ENCODE peak calls at places on chromosomes 3 and 15, in four cellular contexts. Y is pancreas; V is CD8-positive, alpha-beta memory T cell; Z is SJSA1. E is an unnamed sample. For H3K4me1, the result is how much of the 10 kb centered on the place peaks cover.

GRCh38 chr3:133268772-133269171 is 131.1 kb upstream of the BFSP2 start:
- DNase-seq in Y (no peak), V (no peak), Z (no peak), E (no peak)

GRCh38 chr15:43966646-43967045 is 139.8 kb downstream of the WDR76 start:
- DNase-seq in V (no peak), Y (no peak), Z (no peak), E (no peak)

GRCh38 chr3:57544181-57545125 is at the start of gene DNAH12:
- DNase-seq in V (no peak), Z (peak), Y (peak), E (no peak)

GRCh38 chr3:161673845-161674244 is 177.2 kb downstream of the OTOL1 start:
- DNase-seq in V (no peak), Y (no peak), Z (no peak), E (no peak)

GRCh38 chr3:196210673-196211556 is at the start of gene ZDHHC19:
- DNase-seq in Y (no peak), V (no peak), Z (no peak), E (peak)

GRCh38 chr3:4757949-4758855 is 221.0 kb upstream of the BHLHE40 start:
- DNase-seq in V (no peak), Y (no peak), Z (no peak), E (no peak)

GRCh38 chr15:58229297-58229768 is 91.2 kb downstream of the AQP9 start:
- DNase-seq in Z (no peak), V (no peak), Y (no peak), E (no peak)

GRCh38 chr15:65298731-65299130 is 2.9 kb downstream of the RNU5A-1 start:
- DNase-seq in Y (no peak), Z (no peak), V (no peak), E (no peak)

GRCh38 chr3:53794597-53794996 is 51.6 kb downstream of the CHDH start:
- DNase-seq in V (no peak), Y (no peak), Z (no peak), E (no peak)

DNA sequence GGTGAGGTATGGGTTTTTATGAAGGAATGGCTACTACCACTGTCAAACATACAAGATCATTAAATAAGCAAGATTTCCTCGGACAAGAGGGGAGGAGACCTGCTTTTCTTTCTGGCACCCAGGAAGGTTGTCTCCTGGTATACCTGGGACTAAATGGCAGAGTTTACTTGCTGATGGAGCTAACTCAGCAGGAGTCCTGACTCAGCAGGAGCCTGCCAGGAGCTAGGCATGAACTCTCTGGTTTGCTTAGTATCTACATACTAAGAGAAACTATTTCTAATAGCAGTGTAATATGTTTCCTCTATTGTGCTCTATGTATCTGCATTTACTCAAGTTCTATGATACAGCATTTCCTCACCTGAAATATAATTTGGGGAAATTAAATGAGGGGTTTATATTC is 404.2 kb downstream of the RSL24D1 start:
- DNase-seq in V (no peak), Z (no peak), Y (no peak), E (no peak)
- H3K4me1 ChIP-seq in V (under half), Z (under half), Y (under half), E (under half)

GRCh38 chr15:92392966-92393286 is 755 bp upstream of the ST8SIA2 start:
- DNase-seq in V (no peak), Z (no peak), Y (no peak), E (no peak)
- H3K4me3 ChIP-seq in V (no peak), Z (no peak), Y (no peak), E (no peak)

DNA sequence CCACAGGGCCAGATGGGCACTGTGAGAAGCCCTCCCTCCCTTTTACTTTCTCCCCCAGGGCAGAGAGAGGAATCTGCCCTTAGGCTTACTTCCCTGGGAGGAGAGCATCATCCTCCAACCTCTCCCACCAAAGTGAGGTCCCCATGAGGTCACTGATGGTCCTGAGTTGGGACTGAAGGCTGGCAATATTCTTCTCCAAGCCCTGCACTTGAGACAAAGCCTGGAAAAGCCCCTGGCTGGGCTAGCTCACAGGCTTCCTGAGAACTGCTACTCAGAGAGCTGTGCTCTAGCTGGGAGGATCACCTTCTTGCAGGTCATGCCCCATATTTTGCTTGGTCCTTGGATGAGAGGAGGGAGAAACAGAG is 110.0 kb upstream of the MEF2A start:
- DNase-seq in Z (no peak), V (no peak), Y (no peak), E (peak)
- H3K4me1 ChIP-seq in Z (under half), V (under half), Y (under half), E (under half)

DNA sequence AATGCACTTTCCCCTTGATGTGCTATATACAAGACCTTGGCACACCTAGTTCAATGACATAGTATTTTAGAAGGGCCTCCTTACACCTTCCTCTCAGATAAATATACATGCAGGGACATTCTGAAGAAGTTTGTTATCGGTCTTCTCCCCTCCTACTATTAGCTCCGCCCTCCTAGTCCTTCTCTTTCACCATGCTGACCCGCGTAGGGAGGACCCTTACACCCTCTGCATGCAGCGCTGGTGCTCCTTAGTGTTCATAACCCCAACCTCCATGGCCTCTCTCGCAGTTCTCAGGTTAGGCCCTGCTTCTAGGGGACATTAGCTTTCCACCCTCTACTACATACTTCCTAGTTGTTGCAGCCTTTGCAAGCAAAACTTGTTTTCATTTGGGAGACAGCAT is 146.4 kb downstream of the PGPEP1L start:
- DNase-seq in Z (no peak), V (no peak), Y (no peak), E (no peak)
- H3K4me3 ChIP-seq in Z (no peak), V (no peak), Y (no peak), E (no peak)

DNA sequence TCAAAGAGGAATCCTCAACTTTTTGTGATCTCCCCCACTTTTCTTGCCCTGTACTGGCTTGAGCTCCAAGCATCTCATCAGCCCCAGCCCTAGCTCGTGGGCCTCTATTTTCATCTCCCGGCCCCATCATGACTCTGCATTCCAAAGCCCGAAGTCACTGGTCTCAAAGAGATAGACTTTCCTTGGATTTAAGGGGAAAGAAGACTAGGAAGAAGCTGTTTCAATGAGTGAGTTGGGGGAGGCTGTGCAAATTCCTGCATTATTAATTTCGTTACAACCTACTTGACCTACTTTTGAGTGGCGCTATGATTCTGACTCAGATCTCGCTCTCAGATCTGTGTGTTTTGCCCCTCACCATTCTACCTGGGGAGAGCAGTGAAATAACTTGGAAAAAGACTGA is 266.6 kb upstream of the TBL1XR1 start:
- DNase-seq in Z (peak), V (no peak), Y (no peak), E (no peak)
- H3K4me1 ChIP-seq in Z (under half), V (under half), Y (under half), E (under half)

DNA sequence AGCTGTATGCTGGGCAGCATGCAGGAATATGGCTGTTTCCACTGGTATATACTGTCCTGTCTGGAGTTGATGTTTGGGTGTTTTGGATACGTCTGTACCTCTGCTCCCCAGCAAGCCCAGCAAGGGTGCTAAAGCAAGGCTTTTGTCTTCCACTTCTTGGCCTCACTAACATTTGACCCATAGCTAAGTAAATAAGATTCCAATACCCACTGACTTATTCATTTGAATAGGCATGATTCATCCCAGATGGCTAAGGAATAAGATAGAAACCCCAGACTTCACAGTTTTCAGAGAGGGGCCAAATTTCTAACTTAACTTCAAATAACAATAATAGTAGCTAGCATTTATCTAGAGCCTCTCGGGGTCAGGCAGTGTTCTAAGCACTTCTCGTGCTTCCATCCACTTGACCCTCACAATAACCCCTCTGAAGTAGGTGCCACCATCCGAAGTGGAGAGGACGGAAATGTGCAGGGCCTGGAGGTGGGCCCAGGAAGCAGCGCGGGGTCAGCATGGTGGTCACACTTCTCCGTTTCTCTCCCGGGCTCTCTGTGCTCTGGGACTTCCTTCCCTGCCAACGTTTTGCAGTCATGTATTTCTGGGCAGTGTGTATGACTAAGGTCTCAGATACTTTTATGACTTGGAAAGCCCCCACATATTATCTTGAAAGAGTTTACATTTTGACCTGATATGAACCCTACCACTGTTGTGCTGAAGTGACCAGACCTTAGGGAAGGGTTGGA is 39.3 kb downstream of the LRRK1 start:
- DNase-seq in Z (peak), Y (no peak), V (no peak), E (no peak)
- H3K4me3 ChIP-seq in Z (no peak), Y (no peak), V (no peak), E (no peak)

GRCh38 chr15:98689431-98689861 is 41.1 kb downstream of the IGF1R start:
- DNase-seq in V (no peak), Y (no peak), Z (no peak), E (no peak)
- H3K4me1 ChIP-seq in V (under half), Y (under half), Z (under half), E (under half)

GRCh38 chr3:46368569-46368968 is 2.2 kb upstream of the CCR5 start:
- DNase-seq in Z (no peak), Y (no peak), V (peak), E (no peak)
- H3K4me3 ChIP-seq in Z (no peak), Y (no peak), V (no peak), E (no peak)

GRCh38 chr15:29216955-29217354 is 52.7 kb downstream of the NSMCE3 start:
- DNase-seq in Z (no peak), V (no peak), Y (no peak), E (no peak)
- H3K4me1 ChIP-seq in Z (under half), V (under half), Y (under half), E (under half)

DNA sequence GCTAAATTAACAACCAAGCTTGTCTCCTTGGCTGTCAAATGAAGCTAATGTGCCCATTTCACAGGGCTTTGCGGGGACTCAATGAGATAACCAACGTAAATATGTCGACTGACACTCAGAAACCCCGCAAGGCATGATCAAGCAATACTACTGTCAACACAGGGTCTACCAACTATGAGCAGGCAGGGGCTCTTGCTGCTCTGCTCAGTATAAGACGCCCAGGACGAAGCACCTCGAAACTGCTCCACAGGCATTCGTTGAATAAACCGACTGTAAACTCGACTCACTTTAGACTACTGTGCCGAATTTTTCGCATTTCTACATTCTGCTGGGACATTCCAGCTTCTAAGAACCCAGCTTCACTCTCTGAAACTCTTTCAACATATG is 55.0 kb downstream of the FEZF2 start:
- DNase-seq in Z (no peak), V (no peak), Y (no peak), E (no peak)
- H3K4me3 ChIP-seq in Z (peak), V (peak), Y (peak), E (no peak)